ENCODE peak calls at places on chromosomes 5 and 9, in four cellular contexts. One of them, this sample, is unnamed.

GRCh38 chr5:88879724-88880123 is 3.3 kb downstream of the MEF2C start:
- DNase-seq in IMR-90: no peak
- DNase-seq in K562: no peak
- DNase-seq in HepG2: no peak
- DNase-seq in this sample: no peak

GRCh38 chr9:127051881-127052595 is 70.4 kb downstream of the ANGPTL2 start:
- DNase-seq in IMR-90: no peak
- DNase-seq in K562: no peak
- DNase-seq in HepG2: no peak
- DNase-seq in this sample: no peak

GRCh38 chr9:87711857-87712800 is 13.8 kb upstream of the CTSL start:
- DNase-seq in IMR-90: peak
- DNase-seq in K562: no peak
- DNase-seq in HepG2: peak
- DNase-seq in this sample: peak

GRCh38 chr5:82540301-82540700 is 262.1 kb upstream of the RPS23 start:
- DNase-seq in IMR-90: no peak
- DNase-seq in K562: no peak
- DNase-seq in HepG2: no peak
- DNase-seq in this sample: no peak

GRCh38 chr5:18533137-18533536 is 898.9 kb downstream of the TAF11L14 start:
- DNase-seq in IMR-90: no peak
- DNase-seq in K562: no peak
- DNase-seq in HepG2: no peak
- DNase-seq in this sample: no peak

GRCh38 chr5:87015908-87016307 is 251.8 kb upstream of the RASA1 start:
- DNase-seq in IMR-90: no peak
- DNase-seq in K562: no peak
- DNase-seq in HepG2: no peak
- DNase-seq in this sample: no peak

GRCh38 chr9:107870221-107870620 is 380.7 kb upstream of the KLF4 start:
- DNase-seq in IMR-90: no peak
- DNase-seq in K562: no peak
- DNase-seq in HepG2: no peak
- DNase-seq in this sample: no peak

GRCh38 chr9:18881740-18882139 is 151.3 kb downstream of the SAXO1 start:
- DNase-seq in IMR-90: no peak
- DNase-seq in K562: no peak
- DNase-seq in HepG2: no peak
- DNase-seq in this sample: no peak

GRCh38 chr5:20972419-20972925 is 984.5 kb upstream of the CDH18 start:
- DNase-seq in IMR-90: peak
- DNase-seq in K562: no peak
- DNase-seq in HepG2: peak
- DNase-seq in this sample: peak

GRCh38 chr5:132435891-132436290 is 54.7 kb downstream of the IRF1 start:
- DNase-seq in IMR-90: no peak
- DNase-seq in K562: no peak
- DNase-seq in HepG2: no peak
- DNase-seq in this sample: no peak

GRCh38 chr5:123949807-123950206 is 437.8 kb downstream of the CSNK1G3 start:
- DNase-seq in IMR-90: no peak
- DNase-seq in K562: no peak
- DNase-seq in HepG2: no peak
- DNase-seq in this sample: no peak

GRCh38 chr5:77898385-77898784 is 122.2 kb upstream of the TBCA start:
- DNase-seq in IMR-90: no peak
- DNase-seq in K562: no peak
- DNase-seq in HepG2: no peak
- DNase-seq in this sample: no peak
- TF ChIP-seq MAZ in IMR-90: no peak
- TF ChIP-seq MAZ in K562: no peak
- TF ChIP-seq MAZ in HepG2: no peak
- TF ChIP-seq MAZ in this sample: no peak

DNA sequence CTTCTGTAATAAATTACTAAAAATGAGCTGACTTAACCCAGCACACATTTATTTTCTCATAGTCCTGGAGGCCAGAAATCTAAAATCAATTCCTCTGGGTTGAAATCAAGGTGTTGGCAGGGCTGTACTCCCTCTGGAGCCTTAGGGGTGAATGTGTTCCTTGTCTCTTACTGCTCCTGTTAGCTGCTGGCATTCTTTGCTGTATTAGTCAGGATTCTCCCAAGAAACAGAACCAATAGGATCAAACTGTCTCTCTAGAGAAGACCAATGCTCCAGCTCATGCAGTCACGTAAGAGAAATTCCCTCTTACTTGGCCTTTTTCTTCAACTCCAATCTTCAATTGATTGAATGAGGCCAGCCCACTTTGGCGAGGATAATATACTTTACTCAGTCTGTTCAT is 15.3 kb upstream of the CD180 start:
- DNase-seq in IMR-90: peak
- DNase-seq in K562: no peak
- DNase-seq in HepG2: no peak
- DNase-seq in this sample: peak
- TF ChIP-seq MAZ in IMR-90: no peak
- TF ChIP-seq MAZ in K562: no peak
- TF ChIP-seq MAZ in HepG2: no peak
- TF ChIP-seq MAZ in this sample: no peak

GRCh38 chr5:173920866-173921265 is 32.7 kb downstream of the CPEB4 start:
- DNase-seq in IMR-90: peak
- DNase-seq in K562: no peak
- DNase-seq in HepG2: no peak
- DNase-seq in this sample: no peak

GRCh38 chr5:173919443-173919842 is 31.3 kb downstream of the CPEB4 start:
- DNase-seq in IMR-90: peak
- DNase-seq in K562: no peak
- DNase-seq in HepG2: peak
- DNase-seq in this sample: peak

GRCh38 chr5:173917788-173918786 is 29.9 kb downstream of the CPEB4 start:
- DNase-seq in IMR-90: peak
- DNase-seq in K562: peak
- DNase-seq in HepG2: peak
- DNase-seq in this sample: peak

GRCh38 chr5:173922527-173922926 is 34.4 kb downstream of the CPEB4 start:
- DNase-seq in IMR-90: peak
- DNase-seq in K562: no peak
- DNase-seq in HepG2: no peak
- DNase-seq in this sample: no peak

DNA sequence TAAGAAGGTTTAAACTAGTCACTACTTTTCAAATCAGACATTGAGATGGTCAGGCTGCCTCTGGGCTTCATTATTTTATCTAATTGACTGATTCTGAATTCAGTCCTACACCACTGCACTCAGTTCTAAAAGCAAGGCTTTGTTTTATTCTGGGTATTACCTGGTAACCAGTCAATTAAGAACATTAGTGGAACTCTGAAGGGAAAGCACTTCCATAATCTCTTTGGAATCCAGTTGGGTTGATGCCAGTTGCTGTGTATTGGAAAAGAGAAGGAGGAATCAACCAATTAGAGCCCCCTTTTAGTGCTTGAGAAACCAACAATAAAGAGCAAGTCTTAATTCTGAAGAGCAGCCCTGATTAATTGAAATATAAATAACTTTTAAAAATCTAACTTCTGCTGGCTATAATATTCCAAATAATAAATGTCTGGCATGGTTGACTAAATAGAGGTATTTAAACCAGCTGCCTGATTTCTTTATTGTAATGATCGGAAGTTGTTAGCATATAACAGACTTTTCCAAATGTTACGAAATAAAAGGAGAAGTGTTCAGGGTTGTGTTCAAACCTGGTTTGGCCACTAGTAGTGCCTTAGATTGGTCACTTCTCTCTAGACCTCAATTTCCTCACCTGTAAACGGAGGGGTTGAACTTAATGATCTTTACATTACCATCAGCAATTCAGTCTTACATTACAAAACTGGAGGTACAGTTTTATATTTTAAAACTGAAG is 32.0 kb downstream of the CPEB4 start:
- DNase-seq in IMR-90: peak
- DNase-seq in K562: no peak
- DNase-seq in HepG2: no peak
- DNase-seq in this sample: no peak
- TF ChIP-seq MAZ in IMR-90: no peak
- TF ChIP-seq MAZ in K562: no peak
- TF ChIP-seq MAZ in HepG2: no peak
- TF ChIP-seq MAZ in this sample: no peak

GRCh38 chr9:129023036-129023907 is 4.9 kb downstream of the SH3GLB2 start:
- DNase-seq in IMR-90: peak
- DNase-seq in K562: peak
- DNase-seq in HepG2: no peak
- DNase-seq in this sample: no peak
- TF ChIP-seq MAZ in IMR-90: peak
- TF ChIP-seq MAZ in K562: peak
- TF ChIP-seq MAZ in HepG2: no peak
- TF ChIP-seq MAZ in this sample: no peak

DNA sequence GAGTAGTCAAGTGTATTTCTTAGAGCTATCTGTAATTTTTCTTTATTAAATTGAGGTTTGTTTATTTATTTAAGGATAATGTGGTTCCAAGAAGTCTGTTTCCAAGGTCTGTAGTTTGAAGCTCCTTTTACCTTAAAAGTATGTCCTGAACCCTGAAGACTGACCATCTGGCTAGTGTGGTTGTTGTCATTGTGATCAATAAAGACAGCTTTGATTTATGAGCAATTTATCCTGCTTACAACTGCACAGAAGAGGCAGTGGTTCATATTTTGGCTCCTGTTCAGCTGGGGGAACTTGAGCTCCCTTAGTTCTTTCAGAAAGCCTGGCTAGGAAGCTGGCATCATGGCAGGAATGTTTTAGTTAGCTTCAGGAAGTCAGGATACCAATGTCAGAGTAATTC is 118.8 kb downstream of the ZSWIM6 start:
- DNase-seq in IMR-90: peak
- DNase-seq in K562: no peak
- DNase-seq in HepG2: no peak
- DNase-seq in this sample: peak
- TF ChIP-seq MAZ in IMR-90: no peak
- TF ChIP-seq MAZ in K562: no peak
- TF ChIP-seq MAZ in HepG2: no peak
- TF ChIP-seq MAZ in this sample: no peak

GRCh38 chr5:106680330-106680729 is 990.4 kb downstream of the EFNA5 start:
- DNase-seq in IMR-90: no peak
- DNase-seq in K562: no peak
- DNase-seq in HepG2: no peak
- DNase-seq in this sample: no peak
- TF ChIP-seq MAZ in IMR-90: no peak
- TF ChIP-seq MAZ in K562: no peak
- TF ChIP-seq MAZ in HepG2: no peak
- TF ChIP-seq MAZ in this sample: no peak

GRCh38 chr9:14165376-14166035 is 148.4 kb downstream of the NFIB start:
- DNase-seq in IMR-90: no peak
- DNase-seq in K562: no peak
- DNase-seq in HepG2: peak
- DNase-seq in this sample: no peak
- TF ChIP-seq MAZ in IMR-90: no peak
- TF ChIP-seq MAZ in K562: no peak
- TF ChIP-seq MAZ in HepG2: no peak
- TF ChIP-seq MAZ in this sample: no peak